ENCODE peak calls at places on chromosomes 5 and 9, in eight cellular contexts. Q, C, Y, N, X, H, L and S are unnamed samples.
A peak's percentile ranks its signal among the peaks of the same experiment; 100 is the strongest.

GRCh38 chr5:38424237-38425080 is 132.0 kb downstream of the LIFR start:
- DNase-seq in Q (no peak), C (no peak), Y (no peak), N (no peak), X (no peak), H (no peak), L (no peak), S (no peak)

GRCh38 chr9:115888131-115888530 is 265.5 kb upstream of the PAPPA start:
- DNase-seq in Q (no peak), C (no peak), Y (no peak), N (no peak), X (peak; percentile 11), H (no peak), L (no peak), S (no peak)

GRCh38 chr9:128245293-128246151 is 30.3 kb downstream of the GOLGA2 start:
- DNase-seq in Q (peak; percentile 64), C (peak; percentile 51), Y (no peak), N (no peak), X (peak; percentile 27), H (peak; percentile 64), L (no peak), S (no peak)

GRCh38 chr9:120559546-120559945 is 20.4 kb downstream of the CDK5RAP2 start:
- DNase-seq in Q (no peak), C (no peak), Y (no peak), N (no peak), X (no peak), H (no peak), L (no peak), S (no peak)

GRCh38 chr5:66960373-66961137 is 236.0 kb downstream of the CD180 start:
- DNase-seq in Q (no peak), C (no peak), Y (no peak), N (no peak), X (no peak), H (peak; percentile 2), L (no peak), S (no peak)

GRCh38 chr9:29806941-29807625 is 2233.8 kb upstream of the C9orf72 start:
- DNase-seq in Q (no peak), C (no peak), Y (no peak), N (no peak), X (peak; percentile 87), H (peak; percentile 39), L (no peak), S (no peak)

GRCh38 chr9:100465270-100465669 is 7.7 kb upstream of the TMEFF1 start:
- DNase-seq in Q (no peak), C (no peak), Y (no peak), N (no peak), X (no peak), H (no peak), L (no peak), S (no peak)

GRCh38 chr9:131469951-131470350 is 32.8 kb upstream of the POMT1 start:
- DNase-seq in Q (no peak), C (no peak), Y (no peak), N (no peak), X (no peak), H (no peak), L (peak; percentile 15), S (no peak)

GRCh38 chr5:134851307-134851923 is 5.6 kb downstream of the C5orf24 start:
- DNase-seq in Q (no peak), C (no peak), Y (peak; percentile 37), N (peak; percentile 26), X (peak; percentile 41), H (peak; percentile 61), L (no peak), S (no peak)

GRCh38 chr9:72442212-72442607 is 77.2 kb upstream of the ZFAND5 start:
- DNase-seq in Q (no peak), C (no peak), Y (no peak), N (no peak), X (peak; percentile 89), H (peak; percentile 84), L (no peak), S (no peak)

GRCh38 chr5:141641634-141642278 is 5.0 kb downstream of the RELL2 start:
- DNase-seq in Q (no peak), C (no peak), Y (no peak), N (peak; percentile 68), X (peak; percentile 81), H (peak; percentile 79), L (no peak), S (peak; percentile 69)

GRCh38 chr9:137781906-137782585 is 95.5 kb upstream of the CACNA1B start:
- DNase-seq in Q (no peak), C (no peak), Y (no peak), N (no peak), X (no peak), H (no peak), L (no peak), S (no peak)

GRCh38 chr5:54794437-54794970 is 190.9 kb downstream of the ESM1 start:
- DNase-seq in Q (no peak), C (no peak), Y (no peak), N (no peak), X (no peak), H (no peak), L (no peak), S (no peak)

GRCh38 chr9:69198526-69199250 is 24.6 kb downstream of the TJP2 start:
- DNase-seq in Q (no peak), C (no peak), Y (no peak), N (no peak), X (no peak), H (no peak), L (no peak), S (no peak)

GRCh38 chr5:12080761-12081160 is 176.5 kb upstream of the CTNND2 start:
- DNase-seq in Q (no peak), C (no peak), Y (no peak), N (no peak), X (no peak), H (no peak), L (no peak), S (no peak)

GRCh38 chr5:139486201-139486600 is 3.6 kb upstream of the STING1 start:
- DNase-seq in Q (no peak), C (no peak), Y (no peak), N (no peak), X (no peak), H (no peak), L (no peak), S (no peak)

GRCh38 chr5:139481122-139481533 is 1.4 kb downstream of the STING1 start:
- DNase-seq in Q (no peak), C (no peak), Y (no peak), N (no peak), X (peak; percentile 41), H (no peak), L (no peak), S (peak; percentile 15)

GRCh38 chr5:139475865-139476651 is 5.3 kb downstream of the SMIM33 start:
- DNase-seq in Q (no peak), C (no peak), Y (no peak), N (no peak), X (no peak), H (no peak), L (no peak), S (no peak)

GRCh38 chr5:139482050-139482889 is at the start of gene STING1:
- DNase-seq in Q (peak; percentile 85), C (no peak), Y (no peak), N (peak; percentile 77), X (peak; percentile 95), H (peak; percentile 98), L (peak; percentile 94), S (peak; percentile 68)

GRCh38 chr5:139481580-139482049 is 943 bp downstream of the STING1 start:
- DNase-seq in Q (peak; percentile 38), C (no peak), Y (no peak), N (peak; percentile 21), X (peak; percentile 77), H (peak; percentile 53), L (no peak), S (peak; percentile 51)
- TF ChIP-seq CTCF in Q (no peak), C (no peak), Y (no peak), N (no peak), X (peak; percentile 37), H (peak; percentile 69), L (no peak), S (peak; percentile 7)

DNA sequence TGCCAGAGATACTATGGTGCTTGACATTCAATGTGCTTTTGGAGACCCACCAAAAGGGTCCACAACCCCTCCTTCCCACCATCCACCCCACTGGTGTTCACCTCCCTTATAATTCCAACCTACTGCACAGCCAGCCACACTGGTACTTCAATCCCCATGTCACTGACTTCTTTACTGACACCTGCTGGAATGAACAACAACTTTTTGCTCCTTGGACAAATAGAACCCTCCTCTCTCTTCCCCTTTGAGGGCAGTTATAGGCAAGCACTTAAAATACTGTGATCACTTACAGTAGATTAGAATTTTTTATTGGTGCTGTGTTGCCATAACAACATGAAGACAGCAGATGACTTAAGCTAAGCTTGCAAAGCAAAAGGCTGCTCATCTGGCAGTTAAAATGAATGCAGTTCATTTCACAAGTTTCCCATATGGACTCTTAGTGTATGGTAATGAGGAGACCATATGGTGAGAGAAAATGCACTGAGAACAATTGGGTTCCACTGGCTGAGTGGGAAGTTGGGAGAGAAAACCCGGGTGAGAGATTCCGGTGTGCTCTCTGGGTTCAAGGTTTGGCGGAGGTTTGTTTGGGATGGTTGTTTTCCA is 374.4 kb downstream of the EBF1 start:
- DNase-seq in Q (no peak), C (no peak), Y (peak; percentile 30), N (no peak), X (peak; percentile 6), H (no peak), L (no peak), S (no peak)
- TF ChIP-seq CTCF in Q (no peak), C (peak; percentile 17), Y (peak; percentile 46), N (no peak), X (no peak), H (no peak), L (no peak), S (peak; percentile 7)

DNA sequence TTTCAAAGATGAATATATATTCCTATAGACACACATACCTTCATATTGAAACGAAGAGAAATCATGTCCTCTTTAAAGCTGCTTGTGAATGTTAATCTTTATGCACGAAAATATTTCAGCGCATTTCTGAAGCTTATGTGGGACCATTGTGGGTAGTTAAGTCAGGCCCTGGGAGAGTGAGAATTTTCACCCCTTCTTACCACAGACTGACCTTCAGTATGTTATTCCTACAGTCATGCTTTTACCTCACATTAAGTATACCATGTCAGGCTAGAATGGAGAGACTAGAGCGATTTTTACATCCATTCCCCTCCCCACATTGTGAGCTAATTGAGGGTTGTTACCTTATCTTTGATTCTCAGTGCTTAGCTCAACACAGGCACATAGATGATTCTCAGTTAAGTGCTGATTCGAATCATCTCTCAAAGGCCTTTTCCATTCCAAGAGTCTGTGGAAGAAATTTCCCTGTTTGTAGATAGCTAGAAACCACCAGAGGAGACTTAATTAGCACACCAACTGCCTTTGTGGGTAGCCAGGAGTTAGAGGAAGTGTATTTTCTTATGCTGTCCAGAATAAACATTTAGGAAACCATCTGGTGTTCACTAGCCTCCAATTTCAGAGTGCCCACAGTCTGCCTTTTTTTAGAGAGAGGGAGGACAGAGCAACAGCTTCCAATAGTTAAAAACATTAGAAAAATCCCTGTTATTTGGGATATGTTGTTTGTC is 110.5 kb downstream of the MEGF10 start:
- DNase-seq in Q (no peak), C (no peak), Y (no peak), N (no peak), X (no peak), H (no peak), L (no peak), S (no peak)
- TF ChIP-seq CTCF in Q (no peak), C (no peak), Y (no peak), N (no peak), X (no peak), H (no peak), L (no peak), S (no peak)

DNA sequence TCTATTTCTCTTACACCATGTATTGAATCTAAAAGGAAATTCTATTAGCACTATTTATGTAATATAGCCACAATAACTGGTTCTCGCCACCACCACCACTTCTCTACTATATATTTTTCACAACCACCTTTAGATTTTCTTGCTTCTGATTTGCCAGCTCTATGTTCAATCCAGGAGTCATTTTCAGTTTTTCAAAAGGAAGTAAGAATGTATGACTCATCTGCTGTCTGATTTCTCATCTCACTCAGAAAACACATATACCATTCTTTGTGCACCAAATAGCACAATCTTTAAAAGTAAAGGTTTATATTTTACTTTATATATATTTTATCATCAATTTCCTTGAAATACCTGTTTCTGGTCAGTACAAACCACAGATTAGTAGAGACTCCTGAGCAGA is 1127.5 kb downstream of the TAF11L14 start:
- DNase-seq in Q (no peak), C (no peak), Y (no peak), N (peak; percentile 15), X (peak; percentile 57), H (no peak), L (no peak), S (peak; percentile 7)
- TF ChIP-seq CTCF in Q (no peak), C (no peak), Y (no peak), N (no peak), X (no peak), H (no peak), L (no peak), S (no peak)